ENCODE peak calls at places on chromosomes 2 and 18, in ten cellular contexts. One of them, this sample, is unnamed.

GRCh38 chr18:4581966-4582365 is 126.9 kb upstream of the DLGAP1 start:
- DNase-seq in A549: no peak
- DNase-seq in fibroblast of the aortic adventitia: no peak
- DNase-seq in cardiac muscle cell: no peak
- DNase-seq in breast epithelium: no peak
- DNase-seq in prostate gland: no peak
- DNase-seq in fibroblast of mammary gland: no peak
- DNase-seq in ascending aorta: no peak
- DNase-seq in tibial nerve: no peak
- DNase-seq in lower lobe of right lung: no peak
- DNase-seq in this sample: no peak

GRCh38 chr2:51293566-51294200 is 261.8 kb upstream of the NRXN1 start:
- DNase-seq in A549: no peak
- DNase-seq in fibroblast of the aortic adventitia: no peak
- DNase-seq in cardiac muscle cell: no peak
- DNase-seq in breast epithelium: no peak
- DNase-seq in prostate gland: no peak
- DNase-seq in fibroblast of mammary gland: no peak
- DNase-seq in ascending aorta: no peak
- DNase-seq in tibial nerve: no peak
- DNase-seq in lower lobe of right lung: no peak
- DNase-seq in this sample: no peak

GRCh38 chr2:227566012-227566411 is 32.7 kb upstream of the SCYGR2 start:
- DNase-seq in A549: no peak
- DNase-seq in fibroblast of the aortic adventitia: no peak
- DNase-seq in cardiac muscle cell: no peak
- DNase-seq in breast epithelium: no peak
- DNase-seq in prostate gland: no peak
- DNase-seq in fibroblast of mammary gland: no peak
- DNase-seq in ascending aorta: no peak
- DNase-seq in tibial nerve: no peak
- DNase-seq in lower lobe of right lung: no peak
- DNase-seq in this sample: no peak

GRCh38 chr2:222862068-222862914 is 1.5 kb downstream of the ACSL3 start:
- DNase-seq in A549: no peak
- DNase-seq in fibroblast of the aortic adventitia: peak
- DNase-seq in cardiac muscle cell: peak
- DNase-seq in breast epithelium: no peak
- DNase-seq in prostate gland: peak
- DNase-seq in fibroblast of mammary gland: peak
- DNase-seq in ascending aorta: no peak
- DNase-seq in tibial nerve: no peak
- DNase-seq in lower lobe of right lung: no peak
- DNase-seq in this sample: peak

GRCh38 chr2:134458454-134458853 is 204.6 kb downstream of the MGAT5 start:
- DNase-seq in A549: no peak
- DNase-seq in fibroblast of the aortic adventitia: no peak
- DNase-seq in cardiac muscle cell: no peak
- DNase-seq in breast epithelium: no peak
- DNase-seq in prostate gland: no peak
- DNase-seq in fibroblast of mammary gland: no peak
- DNase-seq in ascending aorta: peak
- DNase-seq in tibial nerve: no peak
- DNase-seq in lower lobe of right lung: no peak
- DNase-seq in this sample: no peak

GRCh38 chr2:152046940-152047339 is 51.9 kb downstream of the CACNB4 start:
- DNase-seq in A549: no peak
- DNase-seq in fibroblast of the aortic adventitia: no peak
- DNase-seq in cardiac muscle cell: no peak
- DNase-seq in breast epithelium: no peak
- DNase-seq in prostate gland: no peak
- DNase-seq in fibroblast of mammary gland: no peak
- DNase-seq in ascending aorta: no peak
- DNase-seq in tibial nerve: no peak
- DNase-seq in lower lobe of right lung: no peak
- DNase-seq in this sample: no peak

GRCh38 chr2:119463990-119464389 is 32.3 kb downstream of the TMEM37 start:
- DNase-seq in A549: no peak
- DNase-seq in fibroblast of the aortic adventitia: no peak
- DNase-seq in cardiac muscle cell: no peak
- DNase-seq in breast epithelium: no peak
- DNase-seq in prostate gland: no peak
- DNase-seq in fibroblast of mammary gland: no peak
- DNase-seq in ascending aorta: no peak
- DNase-seq in tibial nerve: no peak
- DNase-seq in lower lobe of right lung: no peak
- DNase-seq in this sample: no peak

GRCh38 chr2:186058604-186059003 is 320.0 kb downstream of the FSIP2 start:
- DNase-seq in A549: no peak
- DNase-seq in fibroblast of the aortic adventitia: no peak
- DNase-seq in cardiac muscle cell: no peak
- DNase-seq in breast epithelium: no peak
- DNase-seq in prostate gland: no peak
- DNase-seq in fibroblast of mammary gland: no peak
- DNase-seq in ascending aorta: no peak
- DNase-seq in tibial nerve: no peak
- DNase-seq in lower lobe of right lung: no peak
- DNase-seq in this sample: no peak

GRCh38 chr2:120303177-120303576 is 42.8 kb upstream of the INHBB start:
- DNase-seq in A549: no peak
- DNase-seq in fibroblast of the aortic adventitia: no peak
- DNase-seq in cardiac muscle cell: no peak
- DNase-seq in breast epithelium: no peak
- DNase-seq in prostate gland: no peak
- DNase-seq in fibroblast of mammary gland: no peak
- DNase-seq in ascending aorta: no peak
- DNase-seq in tibial nerve: no peak
- DNase-seq in lower lobe of right lung: no peak
- DNase-seq in this sample: no peak

GRCh38 chr2:117917223-117917917 is 96.5 kb downstream of the CCDC93 start:
- DNase-seq in A549: peak
- DNase-seq in fibroblast of the aortic adventitia: peak
- DNase-seq in cardiac muscle cell: peak
- DNase-seq in breast epithelium: no peak
- DNase-seq in prostate gland: no peak
- DNase-seq in fibroblast of mammary gland: peak
- DNase-seq in ascending aorta: no peak
- DNase-seq in tibial nerve: no peak
- DNase-seq in lower lobe of right lung: no peak
- DNase-seq in this sample: peak

GRCh38 chr2:47304654-47305053 is 98.3 kb upstream of the MSH2 start:
- DNase-seq in A549: no peak
- DNase-seq in fibroblast of the aortic adventitia: no peak
- DNase-seq in cardiac muscle cell: no peak
- DNase-seq in breast epithelium: no peak
- DNase-seq in prostate gland: peak
- DNase-seq in fibroblast of mammary gland: no peak
- DNase-seq in ascending aorta: no peak
- DNase-seq in tibial nerve: no peak
- DNase-seq in lower lobe of right lung: no peak
- DNase-seq in this sample: no peak

DNA sequence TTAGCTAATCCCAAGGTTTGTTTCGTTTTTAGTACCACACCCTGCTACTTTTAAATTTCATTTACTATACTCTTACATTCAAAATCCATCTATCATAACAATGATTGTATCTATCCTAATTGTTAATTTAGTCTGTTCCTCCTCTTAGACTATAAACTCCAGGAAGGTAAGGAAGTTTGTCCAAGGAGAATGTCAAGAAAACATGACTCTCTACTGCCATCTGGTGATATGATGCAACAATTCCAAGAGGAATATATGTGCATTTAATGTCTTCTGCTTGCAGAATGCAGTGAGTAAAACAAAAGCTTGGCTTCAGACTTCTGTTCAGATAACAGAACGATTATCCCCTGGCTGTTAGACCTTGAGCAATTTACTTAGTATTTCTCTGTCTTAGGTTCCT is 1267.1 kb downstream of the LRP1B start:
- DNase-seq in A549: peak
- DNase-seq in fibroblast of the aortic adventitia: peak
- DNase-seq in cardiac muscle cell: peak
- DNase-seq in breast epithelium: no peak
- DNase-seq in prostate gland: no peak
- DNase-seq in fibroblast of mammary gland: peak
- DNase-seq in ascending aorta: no peak
- DNase-seq in tibial nerve: no peak
- DNase-seq in lower lobe of right lung: no peak
- DNase-seq in this sample: peak
- TF ChIP-seq CTCF in A549: peak
- TF ChIP-seq CTCF in fibroblast of the aortic adventitia: peak
- TF ChIP-seq CTCF in cardiac muscle cell: peak
- TF ChIP-seq CTCF in breast epithelium: peak
- TF ChIP-seq CTCF in prostate gland: no peak
- TF ChIP-seq CTCF in fibroblast of mammary gland: peak
- TF ChIP-seq CTCF in ascending aorta: peak
- TF ChIP-seq CTCF in tibial nerve: no peak
- TF ChIP-seq CTCF in lower lobe of right lung: peak
- TF ChIP-seq CTCF in this sample: peak

GRCh38 chr2:85811850-85812735 is 58.3 kb downstream of the ATOH8 start:
- DNase-seq in A549: no peak
- DNase-seq in fibroblast of the aortic adventitia: no peak
- DNase-seq in cardiac muscle cell: no peak
- DNase-seq in breast epithelium: no peak
- DNase-seq in prostate gland: no peak
- DNase-seq in fibroblast of mammary gland: no peak
- DNase-seq in ascending aorta: peak
- DNase-seq in tibial nerve: no peak
- DNase-seq in lower lobe of right lung: no peak
- DNase-seq in this sample: no peak

GRCh38 chr2:85810376-85811172 is 56.8 kb downstream of the ATOH8 start:
- DNase-seq in A549: no peak
- DNase-seq in fibroblast of the aortic adventitia: peak
- DNase-seq in cardiac muscle cell: no peak
- DNase-seq in breast epithelium: no peak
- DNase-seq in prostate gland: no peak
- DNase-seq in fibroblast of mammary gland: no peak
- DNase-seq in ascending aorta: peak
- DNase-seq in tibial nerve: no peak
- DNase-seq in lower lobe of right lung: no peak
- DNase-seq in this sample: no peak

GRCh38 chr2:85813978-85814801 is 60.4 kb downstream of the ATOH8 start:
- DNase-seq in A549: peak
- DNase-seq in fibroblast of the aortic adventitia: peak
- DNase-seq in cardiac muscle cell: peak
- DNase-seq in breast epithelium: peak
- DNase-seq in prostate gland: peak
- DNase-seq in fibroblast of mammary gland: peak
- DNase-seq in ascending aorta: peak
- DNase-seq in tibial nerve: peak
- DNase-seq in lower lobe of right lung: peak
- DNase-seq in this sample: peak

GRCh38 chr2:85813211-85813977 is 59.6 kb downstream of the ATOH8 start:
- DNase-seq in A549: no peak
- DNase-seq in fibroblast of the aortic adventitia: no peak
- DNase-seq in cardiac muscle cell: no peak
- DNase-seq in breast epithelium: no peak
- DNase-seq in prostate gland: no peak
- DNase-seq in fibroblast of mammary gland: no peak
- DNase-seq in ascending aorta: no peak
- DNase-seq in tibial nerve: no peak
- DNase-seq in lower lobe of right lung: no peak
- DNase-seq in this sample: no peak

GRCh38 chr2:85811173-85811849 is 57.5 kb downstream of the ATOH8 start:
- DNase-seq in A549: no peak
- DNase-seq in fibroblast of the aortic adventitia: peak
- DNase-seq in cardiac muscle cell: no peak
- DNase-seq in breast epithelium: no peak
- DNase-seq in prostate gland: peak
- DNase-seq in fibroblast of mammary gland: peak
- DNase-seq in ascending aorta: peak
- DNase-seq in tibial nerve: no peak
- DNase-seq in lower lobe of right lung: no peak
- DNase-seq in this sample: peak
- H3K4me3 ChIP-seq in A549: no peak
- H3K4me3 ChIP-seq in fibroblast of the aortic adventitia: no peak
- H3K4me3 ChIP-seq in cardiac muscle cell: no peak
- H3K4me3 ChIP-seq in breast epithelium: peak
- H3K4me3 ChIP-seq in prostate gland: no peak
- H3K4me3 ChIP-seq in fibroblast of mammary gland: no peak
- H3K4me3 ChIP-seq in ascending aorta: peak
- H3K4me3 ChIP-seq in tibial nerve: no peak
- H3K4me3 ChIP-seq in lower lobe of right lung: peak
- H3K4me3 ChIP-seq in this sample: no peak

GRCh38 chr2:180017764-180018163 is 10.7 kb upstream of the CWC22 start:
- DNase-seq in A549: no peak
- DNase-seq in fibroblast of the aortic adventitia: peak
- DNase-seq in cardiac muscle cell: no peak
- DNase-seq in breast epithelium: no peak
- DNase-seq in prostate gland: no peak
- DNase-seq in fibroblast of mammary gland: peak
- DNase-seq in ascending aorta: peak
- DNase-seq in tibial nerve: peak
- DNase-seq in lower lobe of right lung: no peak
- DNase-seq in this sample: peak

GRCh38 chr2:180015951-180016709 is 9.0 kb upstream of the CWC22 start:
- DNase-seq in A549: no peak
- DNase-seq in fibroblast of the aortic adventitia: peak
- DNase-seq in cardiac muscle cell: no peak
- DNase-seq in breast epithelium: no peak
- DNase-seq in prostate gland: no peak
- DNase-seq in fibroblast of mammary gland: peak
- DNase-seq in ascending aorta: no peak
- DNase-seq in tibial nerve: no peak
- DNase-seq in lower lobe of right lung: no peak
- DNase-seq in this sample: peak

GRCh38 chr2:180010701-180011100 is 3.6 kb upstream of the CWC22 start:
- DNase-seq in A549: no peak
- DNase-seq in fibroblast of the aortic adventitia: no peak
- DNase-seq in cardiac muscle cell: no peak
- DNase-seq in breast epithelium: no peak
- DNase-seq in prostate gland: no peak
- DNase-seq in fibroblast of mammary gland: no peak
- DNase-seq in ascending aorta: no peak
- DNase-seq in tibial nerve: no peak
- DNase-seq in lower lobe of right lung: no peak
- DNase-seq in this sample: peak

GRCh38 chr2:180016937-180017336 is 9.8 kb upstream of the CWC22 start:
- DNase-seq in A549: no peak
- DNase-seq in fibroblast of the aortic adventitia: no peak
- DNase-seq in cardiac muscle cell: no peak
- DNase-seq in breast epithelium: no peak
- DNase-seq in prostate gland: no peak
- DNase-seq in fibroblast of mammary gland: peak
- DNase-seq in ascending aorta: no peak
- DNase-seq in tibial nerve: no peak
- DNase-seq in lower lobe of right lung: no peak
- DNase-seq in this sample: no peak

GRCh38 chr2:180012523-180012922 is 5.4 kb upstream of the CWC22 start:
- DNase-seq in A549: no peak
- DNase-seq in fibroblast of the aortic adventitia: peak
- DNase-seq in cardiac muscle cell: no peak
- DNase-seq in breast epithelium: no peak
- DNase-seq in prostate gland: no peak
- DNase-seq in fibroblast of mammary gland: peak
- DNase-seq in ascending aorta: no peak
- DNase-seq in tibial nerve: no peak
- DNase-seq in lower lobe of right lung: no peak
- DNase-seq in this sample: peak
- TF ChIP-seq CTCF in A549: no peak
- TF ChIP-seq CTCF in fibroblast of the aortic adventitia: peak
- TF ChIP-seq CTCF in cardiac muscle cell: no peak
- TF ChIP-seq CTCF in breast epithelium: no peak
- TF ChIP-seq CTCF in prostate gland: no peak
- TF ChIP-seq CTCF in fibroblast of mammary gland: no peak
- TF ChIP-seq CTCF in ascending aorta: no peak
- TF ChIP-seq CTCF in tibial nerve: no peak
- TF ChIP-seq CTCF in lower lobe of right lung: no peak
- TF ChIP-seq CTCF in this sample: no peak

GRCh38 chr2:9143264-9143815 is 63.3 kb upstream of the ASAP2 start:
- DNase-seq in A549: no peak
- DNase-seq in fibroblast of the aortic adventitia: no peak
- DNase-seq in cardiac muscle cell: no peak
- DNase-seq in breast epithelium: no peak
- DNase-seq in prostate gland: no peak
- DNase-seq in fibroblast of mammary gland: no peak
- DNase-seq in ascending aorta: no peak
- DNase-seq in tibial nerve: no peak
- DNase-seq in lower lobe of right lung: no peak
- DNase-seq in this sample: no peak
- H3K4me3 ChIP-seq in A549: peak
- H3K4me3 ChIP-seq in fibroblast of the aortic adventitia: peak
- H3K4me3 ChIP-seq in cardiac muscle cell: no peak
- H3K4me3 ChIP-seq in breast epithelium: peak
- H3K4me3 ChIP-seq in prostate gland: no peak
- H3K4me3 ChIP-seq in fibroblast of mammary gland: no peak
- H3K4me3 ChIP-seq in ascending aorta: peak
- H3K4me3 ChIP-seq in tibial nerve: no peak
- H3K4me3 ChIP-seq in lower lobe of right lung: peak
- H3K4me3 ChIP-seq in this sample: no peak

This sample was measured in bronchial epithelial cell.